ENCODE peak calls at places on chromosomes 1 and 21, in eight cellular contexts. One of them, this sample, is unnamed.

GRCh38 chr1:100039571-100039970 is 69.8 kb downstream of the SLC35A3 start:
- DNase-seq in astrocyte: no peak
- DNase-seq in cardiac fibroblast: no peak
- DNase-seq in nephron progenitor cell: no peak
- DNase-seq in GM06990: no peak
- DNase-seq in tibial artery: no peak
- DNase-seq in OCI-LY7: no peak
- DNase-seq in HCT116: no peak
- DNase-seq in this sample: no peak

GRCh38 chr1:107997846-107998245 is 32.9 kb upstream of the VAV3 start:
- DNase-seq in astrocyte: no peak
- DNase-seq in cardiac fibroblast: no peak
- DNase-seq in nephron progenitor cell: no peak
- DNase-seq in GM06990: no peak
- DNase-seq in tibial artery: no peak
- DNase-seq in OCI-LY7: no peak
- DNase-seq in HCT116: no peak
- DNase-seq in this sample: no peak

GRCh38 chr21:25412090-25412489 is 195.2 kb downstream of the MRPL39 start:
- DNase-seq in astrocyte: no peak
- DNase-seq in cardiac fibroblast: no peak
- DNase-seq in nephron progenitor cell: no peak
- DNase-seq in GM06990: no peak
- DNase-seq in tibial artery: no peak
- DNase-seq in OCI-LY7: no peak
- DNase-seq in HCT116: no peak
- DNase-seq in this sample: no peak

GRCh38 chr1:223341111-223341510 is 22.9 kb downstream of the SUSD4 start:
- DNase-seq in astrocyte: peak
- DNase-seq in cardiac fibroblast: no peak
- DNase-seq in nephron progenitor cell: no peak
- DNase-seq in GM06990: no peak
- DNase-seq in tibial artery: no peak
- DNase-seq in OCI-LY7: no peak
- DNase-seq in HCT116: no peak
- DNase-seq in this sample: no peak

GRCh38 chr1:30763654-30764248 is 6.2 kb upstream of the LAPTM5 start:
- DNase-seq in astrocyte: peak
- DNase-seq in cardiac fibroblast: peak
- DNase-seq in nephron progenitor cell: peak
- DNase-seq in GM06990: no peak
- DNase-seq in tibial artery: peak
- DNase-seq in OCI-LY7: no peak
- DNase-seq in HCT116: no peak
- DNase-seq in this sample: no peak

GRCh38 chr1:32106663-32107273 is 1.1 kb upstream of the KPNA6 start:
- DNase-seq in astrocyte: no peak
- DNase-seq in cardiac fibroblast: no peak
- DNase-seq in nephron progenitor cell: no peak
- DNase-seq in GM06990: no peak
- DNase-seq in tibial artery: no peak
- DNase-seq in OCI-LY7: no peak
- DNase-seq in HCT116: no peak
- DNase-seq in this sample: no peak

GRCh38 chr1:178266619-178267066 is 172.7 kb downstream of the RASAL2 start:
- DNase-seq in astrocyte: no peak
- DNase-seq in cardiac fibroblast: no peak
- DNase-seq in nephron progenitor cell: no peak
- DNase-seq in GM06990: no peak
- DNase-seq in tibial artery: no peak
- DNase-seq in OCI-LY7: no peak
- DNase-seq in HCT116: no peak
- DNase-seq in this sample: no peak

GRCh38 chr1:16905856-16906702 is 10.3 kb downstream of the RNU1-2 start:
- DNase-seq in astrocyte: no peak
- DNase-seq in cardiac fibroblast: no peak
- DNase-seq in nephron progenitor cell: no peak
- DNase-seq in GM06990: no peak
- DNase-seq in tibial artery: no peak
- DNase-seq in OCI-LY7: no peak
- DNase-seq in HCT116: no peak
- DNase-seq in this sample: peak

GRCh38 chr1:6026095-6026809 is 19.4 kb upstream of the KCNAB2 start:
- DNase-seq in astrocyte: no peak
- DNase-seq in cardiac fibroblast: peak
- DNase-seq in nephron progenitor cell: peak
- DNase-seq in GM06990: peak
- DNase-seq in tibial artery: peak
- DNase-seq in OCI-LY7: peak
- DNase-seq in HCT116: peak
- DNase-seq in this sample: peak

GRCh38 chr1:96508226-96508625 is 213.4 kb upstream of the PTBP2 start:
- DNase-seq in astrocyte: no peak
- DNase-seq in cardiac fibroblast: no peak
- DNase-seq in nephron progenitor cell: no peak
- DNase-seq in GM06990: no peak
- DNase-seq in tibial artery: no peak
- DNase-seq in OCI-LY7: no peak
- DNase-seq in HCT116: no peak
- DNase-seq in this sample: no peak

GRCh38 chr1:217333939-217334338 is 297.0 kb downstream of the GPATCH2 start:
- DNase-seq in astrocyte: no peak
- DNase-seq in cardiac fibroblast: peak
- DNase-seq in nephron progenitor cell: peak
- DNase-seq in GM06990: no peak
- DNase-seq in tibial artery: no peak
- DNase-seq in OCI-LY7: peak
- DNase-seq in HCT116: peak
- DNase-seq in this sample: no peak

GRCh38 chr21:42048870-42049577 is 22.1 kb upstream of the UMODL1 start:
- DNase-seq in astrocyte: no peak
- DNase-seq in cardiac fibroblast: no peak
- DNase-seq in nephron progenitor cell: no peak
- DNase-seq in GM06990: no peak
- DNase-seq in tibial artery: no peak
- DNase-seq in OCI-LY7: no peak
- DNase-seq in HCT116: no peak
- DNase-seq in this sample: no peak

GRCh38 chr1:6438047-6438525 is 13.5 kb downstream of the ESPN start:
- DNase-seq in astrocyte: peak
- DNase-seq in cardiac fibroblast: peak
- DNase-seq in nephron progenitor cell: peak
- DNase-seq in GM06990: no peak
- DNase-seq in tibial artery: peak
- DNase-seq in OCI-LY7: peak
- DNase-seq in HCT116: no peak
- DNase-seq in this sample: peak

GRCh38 chr1:151947140-151947539 is 37.8 kb upstream of the THEM4 start:
- DNase-seq in astrocyte: no peak
- DNase-seq in cardiac fibroblast: no peak
- DNase-seq in nephron progenitor cell: no peak
- DNase-seq in GM06990: no peak
- DNase-seq in tibial artery: no peak
- DNase-seq in OCI-LY7: no peak
- DNase-seq in HCT116: no peak
- DNase-seq in this sample: no peak

GRCh38 chr1:180540697-180541594 is 17.8 kb upstream of the OVAAL start:
- DNase-seq in astrocyte: peak
- DNase-seq in cardiac fibroblast: no peak
- DNase-seq in nephron progenitor cell: no peak
- DNase-seq in GM06990: no peak
- DNase-seq in tibial artery: no peak
- DNase-seq in OCI-LY7: no peak
- DNase-seq in HCT116: no peak
- DNase-seq in this sample: no peak

GRCh38 chr1:176469450-176469985 is 6.5 kb downstream of the PAPPA2 start:
- DNase-seq in astrocyte: peak
- DNase-seq in cardiac fibroblast: peak
- DNase-seq in nephron progenitor cell: no peak
- DNase-seq in GM06990: no peak
- DNase-seq in tibial artery: no peak
- DNase-seq in OCI-LY7: no peak
- DNase-seq in HCT116: no peak
- DNase-seq in this sample: no peak

DNA sequence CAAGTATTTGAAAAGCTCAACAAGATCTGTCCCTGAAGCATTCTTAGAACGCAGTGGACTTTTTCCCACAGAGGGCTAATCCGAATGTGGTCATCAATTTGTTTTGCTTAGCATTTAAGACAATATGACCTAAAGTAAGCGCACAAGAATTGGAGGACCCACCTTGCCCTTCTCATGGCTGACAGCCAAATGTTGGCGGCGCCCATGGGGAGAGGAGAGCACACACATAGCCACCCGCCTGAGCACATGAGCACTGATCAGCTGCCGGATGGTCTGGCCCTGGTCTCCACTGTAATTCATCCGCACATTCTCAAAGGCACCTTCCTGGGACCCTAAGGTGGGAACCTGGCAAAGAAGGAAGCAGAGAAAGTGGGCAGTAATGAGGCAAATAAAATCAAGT is 52.4 kb downstream of the UBR4 start:
- DNase-seq in astrocyte: no peak
- DNase-seq in cardiac fibroblast: no peak
- DNase-seq in nephron progenitor cell: no peak
- DNase-seq in GM06990: no peak
- DNase-seq in tibial artery: no peak
- DNase-seq in OCI-LY7: no peak
- DNase-seq in HCT116: no peak
- DNase-seq in this sample: no peak
- TF ChIP-seq CTCF in astrocyte: no peak
- TF ChIP-seq CTCF in cardiac fibroblast: no peak
- TF ChIP-seq CTCF in nephron progenitor cell: no peak
- TF ChIP-seq CTCF in GM06990: no peak
- TF ChIP-seq CTCF in tibial artery: no peak
- TF ChIP-seq CTCF in OCI-LY7: no peak
- TF ChIP-seq CTCF in HCT116: no peak
- TF ChIP-seq CTCF in this sample: no peak

DNA sequence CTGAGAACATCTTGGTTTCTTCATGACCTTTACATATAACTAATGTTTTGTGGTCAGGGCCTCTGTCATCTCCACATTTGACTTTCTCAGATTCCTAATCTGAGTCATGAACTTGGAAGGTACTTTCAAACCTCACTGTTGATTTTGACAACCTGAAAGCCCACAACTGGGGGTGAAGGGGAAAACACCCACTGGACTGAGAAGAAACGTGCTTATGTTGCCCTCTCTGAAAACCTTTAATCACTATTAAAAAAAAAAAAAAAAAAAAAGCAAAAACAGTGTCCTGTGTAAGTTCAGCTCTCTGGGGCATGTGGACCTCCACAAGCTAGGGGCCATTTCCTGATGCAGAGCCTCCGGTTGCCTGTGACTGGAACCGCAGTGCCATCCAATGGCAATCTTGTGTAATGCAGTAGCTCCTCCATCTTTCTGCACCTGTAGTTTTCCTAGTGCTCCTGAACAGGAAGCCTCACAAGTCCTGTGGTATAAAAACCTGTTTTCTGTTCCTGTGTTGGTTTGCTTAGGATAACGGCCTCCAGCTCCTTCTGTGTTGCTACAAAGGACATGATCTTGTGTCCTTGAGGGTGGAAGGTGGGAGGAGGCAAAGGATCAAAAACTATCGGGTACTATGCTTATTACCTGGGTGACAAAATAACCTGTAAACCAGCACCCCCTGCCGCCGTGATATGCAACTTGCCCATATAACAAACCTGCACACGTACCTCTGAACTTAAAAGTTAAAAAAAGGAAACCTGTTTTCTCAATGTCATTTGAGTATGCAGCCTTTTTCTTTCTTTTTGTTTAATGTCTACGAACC is 124.5 kb downstream of the ZNF648 start:
- DNase-seq in astrocyte: no peak
- DNase-seq in cardiac fibroblast: no peak
- DNase-seq in nephron progenitor cell: peak
- DNase-seq in GM06990: peak
- DNase-seq in tibial artery: no peak
- DNase-seq in OCI-LY7: peak
- DNase-seq in HCT116: peak
- DNase-seq in this sample: no peak
- TF ChIP-seq CTCF in astrocyte: peak
- TF ChIP-seq CTCF in cardiac fibroblast: no peak
- TF ChIP-seq CTCF in nephron progenitor cell: peak
- TF ChIP-seq CTCF in GM06990: peak
- TF ChIP-seq CTCF in tibial artery: no peak
- TF ChIP-seq CTCF in OCI-LY7: peak
- TF ChIP-seq CTCF in HCT116: peak
- TF ChIP-seq CTCF in this sample: no peak

GRCh38 chr1:183676515-183677189 is 23.5 kb upstream of the APOBEC4 start:
- DNase-seq in astrocyte: peak
- DNase-seq in cardiac fibroblast: peak
- DNase-seq in nephron progenitor cell: no peak
- DNase-seq in GM06990: no peak
- DNase-seq in tibial artery: no peak
- DNase-seq in OCI-LY7: no peak
- DNase-seq in HCT116: no peak
- DNase-seq in this sample: no peak
- TF ChIP-seq CTCF in astrocyte: no peak
- TF ChIP-seq CTCF in cardiac fibroblast: no peak
- TF ChIP-seq CTCF in nephron progenitor cell: no peak
- TF ChIP-seq CTCF in GM06990: no peak
- TF ChIP-seq CTCF in tibial artery: no peak
- TF ChIP-seq CTCF in OCI-LY7: no peak
- TF ChIP-seq CTCF in HCT116: no peak
- TF ChIP-seq CTCF in this sample: no peak

GRCh38 chr1:11690669-11691301 is 725 bp upstream of the DRAXIN start:
- DNase-seq in astrocyte: no peak
- DNase-seq in cardiac fibroblast: no peak
- DNase-seq in nephron progenitor cell: peak
- DNase-seq in GM06990: no peak
- DNase-seq in tibial artery: no peak
- DNase-seq in OCI-LY7: no peak
- DNase-seq in HCT116: no peak
- DNase-seq in this sample: no peak
- TF ChIP-seq CTCF in astrocyte: no peak
- TF ChIP-seq CTCF in cardiac fibroblast: no peak
- TF ChIP-seq CTCF in nephron progenitor cell: no peak
- TF ChIP-seq CTCF in GM06990: no peak
- TF ChIP-seq CTCF in tibial artery: no peak
- TF ChIP-seq CTCF in OCI-LY7: no peak
- TF ChIP-seq CTCF in HCT116: peak
- TF ChIP-seq CTCF in this sample: no peak

This sample was measured in omental fat pad.